ENCODE peak calls at places on chromosomes 3 and 15, in four cellular contexts. N is GM12878, P is K562, G is HL-60. M is an unnamed sample.

GRCh38 chr3:58383904-58384303 is 49.7 kb downstream of the PDHB start:
- DNase-seq in N (no peak), P (no peak), G (no peak), M (no peak)

GRCh38 chr15:77026501-77027110 is 31.7 kb downstream of the PSTPIP1 start:
- DNase-seq in N (no peak), P (no peak), G (no peak), M (no peak)

GRCh38 chr3:134359121-134360010 is 14.9 kb downstream of the AMOTL2 start:
- DNase-seq in N (no peak), P (no peak), G (no peak), M (no peak)

GRCh38 chr3:105274958-105275357 is 91.8 kb upstream of the ALCAM start:
- DNase-seq in N (no peak), P (no peak), G (no peak), M (no peak)

GRCh38 chr3:5057217-5057616 is 64.9 kb upstream of the ARL8B start:
- DNase-seq in N (no peak), P (no peak), G (no peak), M (no peak)

GRCh38 chr3:46228259-46229222 is 13.7 kb upstream of the CCR3 start:
- DNase-seq in N (no peak), P (no peak), G (peak), M (no peak)

GRCh38 chr15:73926191-73927002 is at the start of gene LOXL1:
- DNase-seq in N (no peak), P (peak), G (no peak), M (no peak)

GRCh38 chr3:17175187-17175839 is 290.6 kb downstream of the PLCL2 start:
- DNase-seq in N (no peak), P (no peak), G (no peak), M (no peak)

GRCh38 chr3:71541313-71541712 is 42.2 kb downstream of the FOXP1 start:
- DNase-seq in N (no peak), P (peak), G (no peak), M (no peak)

GRCh38 chr3:9861201-9861600 is 17.4 kb upstream of the RPUSD3 start:
- DNase-seq in N (no peak), P (no peak), G (no peak), M (no peak)

GRCh38 chr3:9859530-9860025 is 15.8 kb upstream of the RPUSD3 start:
- DNase-seq in N (no peak), P (no peak), G (no peak), M (no peak)

GRCh38 chr3:9861626-9862130 is 17.9 kb upstream of the RPUSD3 start:
- DNase-seq in N (no peak), P (no peak), G (no peak), M (no peak)

GRCh38 chr3:9866639-9867038 is 13.4 kb downstream of the CIDEC start:
- DNase-seq in N (no peak), P (no peak), G (no peak), M (no peak)

GRCh38 chr3:9862391-9863235 is 17.4 kb downstream of the CIDEC start:
- DNase-seq in N (no peak), P (peak), G (no peak), M (peak)
- TF ChIP-seq SPI1 in N (no peak), P (no peak), G (no peak), M (no peak)

GRCh38 chr3:137438561-137438960 is 325.6 kb upstream of the SOX14 start:
- DNase-seq in N (no peak), P (no peak), G (no peak), M (no peak)
- TF ChIP-seq SPI1 in N (no peak), P (no peak), G (no peak), M (no peak)

DNA sequence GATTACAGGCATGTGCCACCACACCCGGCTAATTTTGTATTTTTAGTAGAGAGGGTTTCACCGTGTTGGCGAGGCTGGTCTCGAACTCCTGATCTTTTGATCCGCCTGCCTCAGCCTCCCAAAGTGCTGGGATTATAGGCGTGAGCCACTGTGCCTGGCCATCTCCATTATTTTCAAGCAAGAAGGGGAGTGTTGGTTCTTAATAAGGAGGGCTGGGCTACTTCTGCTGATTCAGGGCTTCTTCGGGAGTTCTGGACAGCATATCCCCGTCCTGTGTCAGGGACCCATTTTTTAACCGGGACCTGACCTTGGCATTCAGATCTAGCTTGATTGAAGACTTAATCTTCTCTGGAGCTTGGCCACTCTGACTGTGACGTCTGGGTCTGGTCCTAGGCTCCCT is 74.1 kb upstream of the SYN2 start:
- DNase-seq in N (no peak), P (no peak), G (no peak), M (no peak)
- TF ChIP-seq SPI1 in N (no peak), P (no peak), G (no peak), M (no peak)

GRCh38 chr3:79306939-79307590 is 460.7 kb downstream of the ROBO1 start:
- DNase-seq in N (no peak), P (no peak), G (no peak), M (no peak)
- TF ChIP-seq SPI1 in N (no peak), P (no peak), G (no peak), M (no peak)

DNA sequence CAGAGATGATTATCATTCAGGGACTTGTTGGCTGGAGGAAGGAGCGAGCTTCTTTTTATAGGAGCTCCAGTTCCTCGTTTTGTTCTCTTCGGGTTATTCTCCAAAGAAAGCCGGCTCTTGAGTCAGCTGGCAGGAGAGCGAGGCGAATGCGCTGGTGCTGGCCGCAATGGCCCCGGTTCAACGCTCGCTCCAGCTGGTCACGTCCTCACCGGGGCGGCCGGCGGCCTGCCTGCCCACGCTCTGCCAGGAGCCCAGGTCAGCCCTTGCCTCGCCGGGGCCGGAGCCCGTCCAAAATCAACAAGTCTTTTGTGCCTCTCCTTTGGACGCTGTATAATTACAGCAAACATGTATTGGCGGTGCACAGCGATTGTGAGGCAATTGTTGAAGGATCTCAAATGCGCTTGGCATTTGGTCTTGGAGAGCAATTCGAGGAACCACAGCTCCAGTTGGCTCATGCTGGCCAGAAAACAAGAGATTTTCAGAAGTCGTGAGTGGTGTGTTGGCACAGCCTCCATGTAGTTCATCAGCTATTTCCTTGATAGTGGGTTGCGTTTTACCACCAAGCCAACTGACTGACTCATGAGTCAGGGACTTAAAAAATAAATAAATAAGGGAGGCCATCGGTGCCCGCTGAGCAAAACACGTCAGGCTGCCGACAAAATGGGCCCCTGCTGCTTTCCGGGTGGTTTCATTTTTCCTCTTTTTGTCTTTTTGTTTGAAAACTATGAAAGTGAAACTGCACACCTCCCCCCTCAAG is 288.5 kb downstream of the UACA start:
- DNase-seq in N (no peak), P (no peak), G (no peak), M (no peak)
- TF ChIP-seq SPI1 in N (no peak), P (no peak), G (peak), M (no peak)

GRCh38 chr15:91316123-91316522 is 216.1 kb downstream of the SV2B start:
- DNase-seq in N (no peak), P (no peak), G (no peak), M (no peak)
- TF ChIP-seq SPI1 in N (no peak), P (no peak), G (no peak), M (no peak)

DNA sequence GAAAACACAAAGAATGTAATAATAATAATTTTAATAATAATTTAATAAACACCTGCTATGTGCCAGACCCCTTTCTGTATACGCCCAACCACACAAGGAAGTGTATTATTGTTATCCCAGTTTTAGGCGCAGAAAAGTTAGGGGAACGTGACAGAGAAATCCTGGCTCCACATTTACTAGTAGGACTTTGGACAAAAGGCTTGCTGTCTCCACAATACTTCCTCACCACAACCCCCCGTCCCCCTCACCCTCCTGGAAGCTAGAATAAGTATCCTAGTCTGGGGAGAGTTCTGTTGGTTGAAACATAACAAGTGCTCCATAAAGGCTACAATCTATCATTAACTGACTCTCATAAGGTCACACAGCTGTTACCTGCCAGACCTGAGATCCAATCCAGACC is 484 bp upstream of the IL17RD start:
- DNase-seq in N (no peak), P (no peak), G (no peak), M (no peak)
- TF ChIP-seq SPI1 in N (no peak), P (no peak), G (no peak), M (no peak)

M was measured in GM12891.